ENCODE peak calls at places on chromosome 12, in six cellular contexts. One of them, this sample, is unnamed. For H3K4me1, the result is how much of the 10 kb centered on the place peaks cover.

GRCh38 chr12:52876371-52876770 is 27.6 kb upstream of the KRT78 start:
- DNase-seq in transverse colon: peak
- DNase-seq in uterus: no peak
- DNase-seq in CD8-positive, alpha-beta memory T cell: no peak
- DNase-seq in heart left ventricle: no peak
- DNase-seq in PC-3: peak
- DNase-seq in this sample: peak

GRCh38 chr12:104605685-104606084 is 148.9 kb downstream of the CHST11 start:
- DNase-seq in transverse colon: peak
- DNase-seq in CD8-positive, alpha-beta memory T cell: no peak
- DNase-seq in uterus: peak
- DNase-seq in PC-3: no peak
- DNase-seq in heart left ventricle: peak
- DNase-seq in this sample: no peak

GRCh38 chr12:108607981-108608600 is 10.2 kb upstream of the TMEM119 start:
- DNase-seq in uterus: no peak
- DNase-seq in PC-3: no peak
- DNase-seq in heart left ventricle: no peak
- DNase-seq in CD8-positive, alpha-beta memory T cell: no peak
- DNase-seq in transverse colon: no peak
- DNase-seq in this sample: no peak

GRCh38 chr12:26434299-26434915 is 239.0 kb downstream of the SSPN start:
- DNase-seq in heart left ventricle: no peak
- DNase-seq in uterus: no peak
- DNase-seq in PC-3: peak
- DNase-seq in CD8-positive, alpha-beta memory T cell: no peak
- DNase-seq in transverse colon: peak
- DNase-seq in this sample: peak

GRCh38 chr12:62720661-62721330 is 214.2 kb downstream of the PPM1H start:
- DNase-seq in transverse colon: no peak
- DNase-seq in heart left ventricle: peak
- DNase-seq in uterus: no peak
- DNase-seq in CD8-positive, alpha-beta memory T cell: no peak
- DNase-seq in PC-3: peak
- DNase-seq in this sample: no peak

GRCh38 chr12:11684393-11684792 is 34.9 kb downstream of the ETV6 start:
- DNase-seq in heart left ventricle: no peak
- DNase-seq in transverse colon: no peak
- DNase-seq in PC-3: peak
- DNase-seq in uterus: no peak
- DNase-seq in CD8-positive, alpha-beta memory T cell: no peak
- DNase-seq in this sample: peak

GRCh38 chr12:48865141-48865440 is 579 bp downstream of the RND1 start:
- DNase-seq in CD8-positive, alpha-beta memory T cell: no peak
- DNase-seq in uterus: no peak
- DNase-seq in heart left ventricle: no peak
- DNase-seq in PC-3: no peak
- DNase-seq in transverse colon: no peak
- DNase-seq in this sample: no peak

GRCh38 chr12:3752741-3753486 is at the start of gene CRACR2A:
- DNase-seq in uterus: peak
- DNase-seq in PC-3: no peak
- DNase-seq in heart left ventricle: peak
- DNase-seq in CD8-positive, alpha-beta memory T cell: peak
- DNase-seq in transverse colon: peak
- DNase-seq in this sample: no peak

GRCh38 chr12:68378859-68379628 is 46.9 kb upstream of the MDM1 start:
- DNase-seq in PC-3: peak
- DNase-seq in uterus: no peak
- DNase-seq in transverse colon: peak
- DNase-seq in heart left ventricle: peak
- DNase-seq in CD8-positive, alpha-beta memory T cell: no peak
- DNase-seq in this sample: no peak

GRCh38 chr12:93921511-93921910 is 226.9 kb upstream of the PLXNC1 start:
- DNase-seq in transverse colon: no peak
- DNase-seq in heart left ventricle: no peak
- DNase-seq in PC-3: peak
- DNase-seq in uterus: no peak
- DNase-seq in CD8-positive, alpha-beta memory T cell: no peak
- DNase-seq in this sample: no peak

GRCh38 chr12:28937196-28937595 is 211.9 kb upstream of the FAR2 start:
- DNase-seq in transverse colon: no peak
- DNase-seq in CD8-positive, alpha-beta memory T cell: no peak
- DNase-seq in heart left ventricle: no peak
- DNase-seq in uterus: no peak
- DNase-seq in PC-3: peak
- DNase-seq in this sample: peak

GRCh38 chr12:85642810-85643209 is 193.4 kb downstream of the RASSF9 start:
- DNase-seq in heart left ventricle: no peak
- DNase-seq in uterus: no peak
- DNase-seq in PC-3: peak
- DNase-seq in CD8-positive, alpha-beta memory T cell: no peak
- DNase-seq in transverse colon: no peak
- DNase-seq in this sample: no peak

GRCh38 chr12:74598819-74599218 is 61.2 kb downstream of the ATXN7L3B start:
- DNase-seq in uterus: no peak
- DNase-seq in transverse colon: no peak
- DNase-seq in PC-3: peak
- DNase-seq in CD8-positive, alpha-beta memory T cell: no peak
- DNase-seq in heart left ventricle: no peak
- DNase-seq in this sample: peak

GRCh38 chr12:77005699-77006098 is 59.7 kb downstream of the E2F7 start:
- DNase-seq in heart left ventricle: no peak
- DNase-seq in PC-3: no peak
- DNase-seq in uterus: no peak
- DNase-seq in CD8-positive, alpha-beta memory T cell: no peak
- DNase-seq in transverse colon: no peak
- DNase-seq in this sample: no peak

GRCh38 chr12:128337456-128338160 is 70.6 kb downstream of the TMEM132C start:
- DNase-seq in CD8-positive, alpha-beta memory T cell: no peak
- DNase-seq in uterus: no peak
- DNase-seq in heart left ventricle: no peak
- DNase-seq in transverse colon: no peak
- DNase-seq in PC-3: no peak
- DNase-seq in this sample: no peak

GRCh38 chr12:50201987-50202521 is 34.9 kb upstream of the CERS5 start:
- DNase-seq in heart left ventricle: no peak
- DNase-seq in transverse colon: peak
- DNase-seq in uterus: no peak
- DNase-seq in CD8-positive, alpha-beta memory T cell: no peak
- DNase-seq in PC-3: peak
- DNase-seq in this sample: peak

GRCh38 chr12:49582840-49583239 is 14.9 kb upstream of the MCRS1 start:
- DNase-seq in CD8-positive, alpha-beta memory T cell: no peak
- DNase-seq in uterus: no peak
- DNase-seq in PC-3: no peak
- DNase-seq in transverse colon: no peak
- DNase-seq in heart left ventricle: peak
- DNase-seq in this sample: no peak

GRCh38 chr12:13211191-13211858 is 14.8 kb downstream of the EMP1 start:
- DNase-seq in uterus: no peak
- DNase-seq in PC-3: peak
- DNase-seq in CD8-positive, alpha-beta memory T cell: no peak
- DNase-seq in heart left ventricle: no peak
- DNase-seq in transverse colon: no peak
- DNase-seq in this sample: no peak

GRCh38 chr12:122895757-122896636 is at the start of gene VPS37B:
- DNase-seq in transverse colon: peak
- DNase-seq in CD8-positive, alpha-beta memory T cell: peak
- DNase-seq in uterus: peak
- DNase-seq in heart left ventricle: peak
- DNase-seq in PC-3: peak
- DNase-seq in this sample: peak

GRCh38 chr12:110906985-110907384 is 13.4 kb downstream of the MYL2 start:
- DNase-seq in uterus: no peak
- DNase-seq in CD8-positive, alpha-beta memory T cell: no peak
- DNase-seq in transverse colon: no peak
- DNase-seq in heart left ventricle: no peak
- DNase-seq in PC-3: no peak
- DNase-seq in this sample: no peak

GRCh38 chr12:3976351-3976938 is 103.2 kb upstream of the PARP11 start:
- DNase-seq in heart left ventricle: no peak
- DNase-seq in PC-3: no peak
- DNase-seq in uterus: no peak
- DNase-seq in CD8-positive, alpha-beta memory T cell: no peak
- DNase-seq in transverse colon: no peak
- DNase-seq in this sample: no peak

GRCh38 chr12:119169150-119169549 is 9.6 kb upstream of the HSPB8 start:
- DNase-seq in CD8-positive, alpha-beta memory T cell: no peak
- DNase-seq in transverse colon: no peak
- DNase-seq in heart left ventricle: no peak
- DNase-seq in PC-3: peak
- DNase-seq in uterus: no peak
- DNase-seq in this sample: no peak

GRCh38 chr12:119171691-119172090 is 7.0 kb upstream of the HSPB8 start:
- DNase-seq in CD8-positive, alpha-beta memory T cell: no peak
- DNase-seq in uterus: no peak
- DNase-seq in transverse colon: no peak
- DNase-seq in PC-3: no peak
- DNase-seq in heart left ventricle: no peak
- DNase-seq in this sample: no peak

GRCh38 chr12:119171266-119171665 is 7.5 kb upstream of the HSPB8 start:
- DNase-seq in PC-3: no peak
- DNase-seq in heart left ventricle: no peak
- DNase-seq in transverse colon: no peak
- DNase-seq in CD8-positive, alpha-beta memory T cell: no peak
- DNase-seq in uterus: no peak
- DNase-seq in this sample: no peak

GRCh38 chr12:119167904-119168303 is 10.8 kb upstream of the HSPB8 start:
- DNase-seq in PC-3: no peak
- DNase-seq in CD8-positive, alpha-beta memory T cell: no peak
- DNase-seq in heart left ventricle: no peak
- DNase-seq in uterus: no peak
- DNase-seq in transverse colon: no peak
- DNase-seq in this sample: no peak

GRCh38 chr12:119168721-119169120 is 10.0 kb upstream of the HSPB8 start:
- DNase-seq in CD8-positive, alpha-beta memory T cell: no peak
- DNase-seq in PC-3: no peak
- DNase-seq in heart left ventricle: no peak
- DNase-seq in transverse colon: no peak
- DNase-seq in uterus: no peak
- DNase-seq in this sample: no peak
- H3K4me1 ChIP-seq in CD8-positive, alpha-beta memory T cell: under half
- H3K4me1 ChIP-seq in PC-3: under half
- H3K4me1 ChIP-seq in heart left ventricle: under half
- H3K4me1 ChIP-seq in transverse colon: under half
- H3K4me1 ChIP-seq in uterus: under half
- H3K4me1 ChIP-seq in this sample: under half

GRCh38 chr12:131047789-131048610 is 94.3 kb downstream of the ADGRD1 start:
- DNase-seq in PC-3: no peak
- DNase-seq in heart left ventricle: peak
- DNase-seq in uterus: peak
- DNase-seq in transverse colon: no peak
- DNase-seq in CD8-positive, alpha-beta memory T cell: no peak
- DNase-seq in this sample: no peak

GRCh38 chr12:131048611-131048990 is 94.9 kb downstream of the ADGRD1 start:
- DNase-seq in heart left ventricle: no peak
- DNase-seq in PC-3: no peak
- DNase-seq in CD8-positive, alpha-beta memory T cell: no peak
- DNase-seq in uterus: no peak
- DNase-seq in transverse colon: no peak
- DNase-seq in this sample: no peak

GRCh38 chr12:131050463-131051154 is 96.9 kb downstream of the ADGRD1 start:
- DNase-seq in CD8-positive, alpha-beta memory T cell: no peak
- DNase-seq in transverse colon: no peak
- DNase-seq in PC-3: no peak
- DNase-seq in heart left ventricle: no peak
- DNase-seq in uterus: no peak
- DNase-seq in this sample: no peak

GRCh38 chr12:131049569-131050339 is 96.0 kb downstream of the ADGRD1 start:
- DNase-seq in uterus: no peak
- DNase-seq in PC-3: no peak
- DNase-seq in CD8-positive, alpha-beta memory T cell: no peak
- DNase-seq in heart left ventricle: peak
- DNase-seq in transverse colon: no peak
- DNase-seq in this sample: no peak

DNA sequence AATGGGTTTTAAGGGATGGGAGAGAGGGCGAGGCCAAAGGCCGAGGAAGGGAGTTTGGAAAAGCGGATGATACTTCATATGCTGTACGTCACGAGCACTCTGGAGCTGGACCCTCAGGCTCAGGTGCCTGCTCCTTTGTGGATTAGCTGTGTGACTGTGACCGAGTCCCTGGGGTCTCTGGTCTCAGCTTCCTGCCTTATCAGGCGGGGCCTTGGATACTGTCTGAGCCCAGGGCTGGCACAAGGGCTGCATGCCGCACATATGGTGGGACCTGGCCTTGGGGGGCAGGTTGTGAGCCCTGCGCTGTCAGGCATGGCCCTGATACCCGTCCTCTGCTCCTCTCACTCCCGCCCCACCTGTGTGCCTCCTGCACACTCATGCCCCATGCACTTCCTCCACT is 95.3 kb downstream of the ADGRD1 start:
- DNase-seq in heart left ventricle: no peak
- DNase-seq in CD8-positive, alpha-beta memory T cell: no peak
- DNase-seq in PC-3: no peak
- DNase-seq in transverse colon: no peak
- DNase-seq in uterus: no peak
- DNase-seq in this sample: no peak
- H3K27ac ChIP-seq in heart left ventricle: no peak
- H3K27ac ChIP-seq in CD8-positive, alpha-beta memory T cell: no peak
- H3K27ac ChIP-seq in PC-3: no peak
- H3K27ac ChIP-seq in transverse colon: no peak
- H3K27ac ChIP-seq in uterus: no peak
- H3K27ac ChIP-seq in this sample: no peak

GRCh38 chr12:54404061-54405004 is 14.7 kb downstream of the ITGA5 start:
- DNase-seq in uterus: peak
- DNase-seq in heart left ventricle: no peak
- DNase-seq in PC-3: peak
- DNase-seq in transverse colon: peak
- DNase-seq in CD8-positive, alpha-beta memory T cell: peak
- DNase-seq in this sample: no peak
- H3K4me1 ChIP-seq in uterus: under half
- H3K4me1 ChIP-seq in heart left ventricle: under half
- H3K4me1 ChIP-seq in PC-3: under half
- H3K4me1 ChIP-seq in transverse colon: under half
- H3K4me1 ChIP-seq in CD8-positive, alpha-beta memory T cell: under half
- H3K4me1 ChIP-seq in this sample: under half

DNA sequence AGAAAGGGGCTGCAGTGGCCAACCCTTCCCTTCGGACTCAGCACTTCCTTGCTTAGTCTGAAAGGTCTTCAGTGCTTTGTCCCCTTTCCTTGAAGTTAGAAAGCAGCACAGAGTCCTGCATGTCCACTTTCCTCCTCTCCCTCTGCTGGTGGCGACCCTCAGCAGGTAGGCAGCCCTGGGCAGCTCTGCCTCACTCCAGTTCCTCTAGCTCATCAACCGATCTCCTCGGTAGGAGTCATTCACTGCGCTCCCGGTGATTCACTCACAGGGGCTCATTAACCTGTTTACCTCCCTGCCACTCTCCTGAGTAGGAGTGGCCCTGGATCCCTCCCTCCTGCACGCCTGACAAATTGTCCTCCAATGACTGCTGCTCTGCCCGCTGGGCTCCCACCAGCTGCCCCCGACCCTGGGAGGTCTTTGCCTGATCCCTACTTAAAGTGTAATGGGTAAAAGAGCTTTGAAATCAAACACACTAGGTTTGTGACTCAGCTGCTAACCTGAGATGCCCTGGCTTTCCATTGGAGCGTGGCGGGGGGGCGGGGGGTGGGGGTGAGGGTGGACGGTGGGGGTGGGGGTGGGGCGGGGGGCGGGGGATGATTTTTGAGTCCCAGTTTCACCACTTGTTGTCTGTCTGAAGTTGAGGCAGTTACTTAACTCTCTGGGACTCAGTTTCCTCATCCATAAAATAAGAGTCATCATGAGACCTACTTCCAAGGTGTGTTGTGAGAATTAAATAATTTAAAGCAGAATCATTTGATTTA is 4.2 kb downstream of the SCNN1A start:
- DNase-seq in PC-3: peak
- DNase-seq in transverse colon: peak
- DNase-seq in CD8-positive, alpha-beta memory T cell: no peak
- DNase-seq in heart left ventricle: no peak
- DNase-seq in uterus: peak
- DNase-seq in this sample: peak
- H3K27ac ChIP-seq in PC-3: peak
- H3K27ac ChIP-seq in transverse colon: peak
- H3K27ac ChIP-seq in CD8-positive, alpha-beta memory T cell: peak
- H3K27ac ChIP-seq in heart left ventricle: no peak
- H3K27ac ChIP-seq in uterus: peak
- H3K27ac ChIP-seq in this sample: peak